ENCODE peak calls at places on chromosome 7, in four cellular contexts. N, I, L and J are unnamed samples. For H3K27me3 and H3K4me1, the result is how much of the 10 kb centered on the place peaks cover.

GRCh38 chr7:123580406-123581161 is 21.0 kb upstream of the ASB15 start:
- DNase-seq in N (no peak), I (peak), L (peak), J (no peak)

GRCh38 chr7:147771344-147771743 is 819.2 kb upstream of the C7orf33 start:
- DNase-seq in N (no peak), I (no peak), L (no peak), J (no peak)

GRCh38 chr7:85102813-85103350 is 84.0 kb downstream of the SEMA3D start:
- DNase-seq in N (no peak), I (no peak), L (no peak), J (no peak)

GRCh38 chr7:144057954-144058353 is 9.2 kb downstream of the OR2A5 start:
- DNase-seq in N (no peak), I (no peak), L (peak), J (no peak)

GRCh38 chr7:9945882-9946281 is 1027.8 kb upstream of the PHF14 start:
- DNase-seq in N (no peak), I (no peak), L (no peak), J (no peak)

GRCh38 chr7:139897422-139898085 is 68.5 kb downstream of the TBXAS1 start:
- DNase-seq in N (no peak), I (no peak), L (no peak), J (no peak)

GRCh38 chr7:111756687-111757178 is 194.4 kb upstream of the IMMP2L start:
- DNase-seq in N (peak), I (peak), L (peak), J (peak)

GRCh38 chr7:131383417-131383816 is 55.7 kb downstream of the MKLN1 start:
- DNase-seq in N (no peak), I (no peak), L (no peak), J (no peak)

GRCh38 chr7:130982160-130982638 is 248.2 kb upstream of the KLF14 start:
- DNase-seq in N (no peak), I (no peak), L (no peak), J (no peak)

GRCh38 chr7:127239814-127240213 is 12.9 kb downstream of the GRM8 start:
- DNase-seq in N (no peak), I (no peak), L (no peak), J (no peak)

GRCh38 chr7:29194206-29194593 is 375 bp upstream of the CHN2 start:
- DNase-seq in N (peak), I (peak), L (peak), J (peak)

GRCh38 chr7:135714534-135715009 is 13.4 kb downstream of the SLC13A4 start:
- DNase-seq in N (peak), I (no peak), L (no peak), J (no peak)

GRCh38 chr7:87330316-87330715 is 15.1 kb upstream of the CROT start:
- DNase-seq in N (no peak), I (no peak), L (no peak), J (no peak)

GRCh38 chr7:84914598-84914997 is 272.3 kb downstream of the SEMA3D start:
- DNase-seq in N (no peak), I (no peak), L (no peak), J (no peak)

GRCh38 chr7:132065193-132065972 is 509.0 kb upstream of the PODXL start:
- DNase-seq in N (peak), I (peak), L (peak), J (no peak)

GRCh38 chr7:102875700-102876192 is 37.1 kb upstream of the LRRC17 start:
- DNase-seq in N (no peak), I (no peak), L (peak), J (no peak)

GRCh38 chr7:90596745-90597526 is 815 bp downstream of the CDK14 start:
- DNase-seq in N (no peak), I (no peak), L (no peak), J (no peak)

GRCh38 chr7:30448461-30449189 is 30.0 kb downstream of the NOD1 start:
- DNase-seq in N (no peak), I (no peak), L (no peak), J (no peak)

GRCh38 chr7:727104-727805 is at the start of gene PRKAR1B:
- DNase-seq in N (no peak), I (no peak), L (no peak), J (peak)

GRCh38 chr7:75727881-75728592 is 10.7 kb downstream of the HIP1 start:
- DNase-seq in N (peak), I (peak), L (no peak), J (peak)

GRCh38 chr7:82859106-82859850 is 303.4 kb downstream of the PCLO start:
- DNase-seq in N (no peak), I (no peak), L (no peak), J (no peak)

GRCh38 chr7:112286294-112287086 is 80.0 kb downstream of the ZNF277 start:
- DNase-seq in N (no peak), I (no peak), L (no peak), J (no peak)

GRCh38 chr7:44131173-44132009 is 8.0 kb upstream of the POLD2 start:
- DNase-seq in N (no peak), I (no peak), L (no peak), J (no peak)

GRCh38 chr7:128885370-128886187 is 22.9 kb downstream of the ATP6V1F start:
- DNase-seq in N (no peak), I (no peak), L (no peak), J (peak)

GRCh38 chr7:37448057-37448636 is 517 bp downstream of the ELMO1 start:
- DNase-seq in N (no peak), I (peak), L (peak), J (no peak)

GRCh38 chr7:95660023-95660434 is 63.7 kb upstream of the PDK4 start:
- DNase-seq in N (no peak), I (no peak), L (no peak), J (no peak)

GRCh38 chr7:32163911-32164310 is 93.7 kb upstream of the PDE1C start:
- DNase-seq in N (no peak), I (no peak), L (no peak), J (no peak)

DNA sequence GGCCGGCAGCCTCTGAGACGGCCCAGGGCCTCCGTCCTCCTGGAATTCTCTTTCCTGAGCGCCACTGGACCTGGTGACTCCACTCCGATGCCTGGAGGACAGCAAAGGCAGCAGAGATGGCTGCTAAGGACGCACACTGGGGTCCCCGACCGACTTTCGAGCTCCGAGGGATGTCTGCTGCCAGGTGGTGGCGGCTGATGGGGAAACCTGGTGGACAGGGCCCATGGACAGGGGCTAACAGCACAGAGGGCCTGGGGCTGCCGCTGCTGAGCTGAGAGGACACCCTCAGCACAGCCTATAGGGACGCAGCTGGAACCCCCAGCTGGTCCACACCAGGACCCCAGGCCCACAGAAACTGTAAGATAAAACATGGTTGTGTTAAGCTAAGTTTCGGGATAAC is 366.3 kb downstream of the DNAJB6 start:
- DNase-seq in N (no peak), I (no peak), L (no peak), J (peak)
- H3K27me3 ChIP-seq in N (under half), I (under half), L (under half), J (under half)

GRCh38 chr7:158689500-158689899 is 15.1 kb downstream of the NCAPG2 start:
- DNase-seq in N (no peak), I (no peak), L (no peak), J (no peak)
- H3K4me3 ChIP-seq in N (no peak), I (no peak), L (no peak), J (no peak)

DNA sequence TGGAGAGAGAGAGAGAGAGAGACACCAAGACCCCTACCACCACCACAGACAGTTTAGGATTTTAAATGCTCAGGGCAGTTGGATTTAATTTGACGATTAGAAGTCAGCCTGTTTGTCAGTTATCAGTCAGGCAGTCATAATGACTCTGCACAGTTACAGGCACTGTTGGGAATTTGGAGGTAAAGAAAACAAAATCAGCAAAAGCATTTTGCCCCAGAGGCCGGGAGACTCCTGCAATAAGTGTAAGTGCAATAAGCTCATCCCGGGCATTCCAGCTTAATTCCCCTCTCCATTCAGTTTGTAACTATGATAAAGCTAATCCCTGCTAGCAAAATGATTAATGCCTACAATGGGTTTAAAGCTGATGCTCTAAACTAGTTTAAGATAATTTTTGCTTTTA is 13.5 kb downstream of the SEMA3C start:
- DNase-seq in N (no peak), I (no peak), L (no peak), J (no peak)
- H3K4me1 ChIP-seq in N (under half), I (under half), L (under half), J (under half)

GRCh38 chr7:99014113-99014985 is 129.6 kb downstream of the SMURF1 start:
- DNase-seq in N (peak), I (no peak), L (no peak), J (no peak)
- H3K27me3 ChIP-seq in N (under half), I (under half), L (under half), J (under half)